ENCODE peak calls at places on chromosomes 12 and 14, in five cellular contexts. One of them, this sample, is unnamed.

GRCh38 chr12:78118036-78118435 is 287.3 kb downstream of the NAV3 start:
- DNase-seq in psoas muscle: no peak
- DNase-seq in neural progenitor cell: peak; percentile 61
- DNase-seq in AG09309: no peak
- DNase-seq in AG04450: no peak
- DNase-seq in this sample: no peak

GRCh38 chr12:98456583-98457573 is 58.5 kb upstream of the TMPO start:
- DNase-seq in psoas muscle: peak; percentile 51
- DNase-seq in neural progenitor cell: peak; percentile 78
- DNase-seq in AG09309: no peak
- DNase-seq in AG04450: no peak
- DNase-seq in this sample: no peak

GRCh38 chr12:46472893-46473633 is 100.5 kb upstream of the SLC38A2 start:
- DNase-seq in psoas muscle: no peak
- DNase-seq in neural progenitor cell: no peak
- DNase-seq in AG09309: no peak
- DNase-seq in AG04450: no peak
- DNase-seq in this sample: peak; percentile 60

GRCh38 chr14:104900639-104901512 is 23.8 kb upstream of the PLD4 start:
- DNase-seq in psoas muscle: no peak
- DNase-seq in neural progenitor cell: no peak
- DNase-seq in AG09309: no peak
- DNase-seq in AG04450: no peak
- DNase-seq in this sample: no peak

GRCh38 chr14:60233251-60233650 is 15.8 kb upstream of the PPM1A start:
- DNase-seq in psoas muscle: no peak
- DNase-seq in neural progenitor cell: no peak
- DNase-seq in AG09309: no peak
- DNase-seq in AG04450: no peak
- DNase-seq in this sample: no peak

GRCh38 chr12:68638171-68638570 is 27.5 kb downstream of the RAP1B start:
- DNase-seq in psoas muscle: no peak
- DNase-seq in neural progenitor cell: no peak
- DNase-seq in AG09309: no peak
- DNase-seq in AG04450: no peak
- DNase-seq in this sample: no peak

GRCh38 chr12:2891240-2892053 is 756 bp downstream of the TULP3 start:
- DNase-seq in psoas muscle: peak; percentile 53
- DNase-seq in neural progenitor cell: peak; percentile 83
- DNase-seq in AG09309: no peak
- DNase-seq in AG04450: no peak
- DNase-seq in this sample: no peak

GRCh38 chr12:43407816-43408645 is 144.0 kb downstream of the ADAMTS20 start:
- DNase-seq in psoas muscle: no peak
- DNase-seq in neural progenitor cell: no peak
- DNase-seq in AG09309: peak; percentile 45
- DNase-seq in AG04450: no peak
- DNase-seq in this sample: peak; percentile 39

GRCh38 chr14:55881577-55882241 is 236.5 kb upstream of the PELI2 start:
- DNase-seq in psoas muscle: no peak
- DNase-seq in neural progenitor cell: no peak
- DNase-seq in AG09309: no peak
- DNase-seq in AG04450: no peak
- DNase-seq in this sample: no peak

GRCh38 chr12:75836533-75836932 is 195.0 kb downstream of the PHLDA1 start:
- DNase-seq in psoas muscle: no peak
- DNase-seq in neural progenitor cell: no peak
- DNase-seq in AG09309: no peak
- DNase-seq in AG04450: no peak
- DNase-seq in this sample: peak; percentile 80

DNA sequence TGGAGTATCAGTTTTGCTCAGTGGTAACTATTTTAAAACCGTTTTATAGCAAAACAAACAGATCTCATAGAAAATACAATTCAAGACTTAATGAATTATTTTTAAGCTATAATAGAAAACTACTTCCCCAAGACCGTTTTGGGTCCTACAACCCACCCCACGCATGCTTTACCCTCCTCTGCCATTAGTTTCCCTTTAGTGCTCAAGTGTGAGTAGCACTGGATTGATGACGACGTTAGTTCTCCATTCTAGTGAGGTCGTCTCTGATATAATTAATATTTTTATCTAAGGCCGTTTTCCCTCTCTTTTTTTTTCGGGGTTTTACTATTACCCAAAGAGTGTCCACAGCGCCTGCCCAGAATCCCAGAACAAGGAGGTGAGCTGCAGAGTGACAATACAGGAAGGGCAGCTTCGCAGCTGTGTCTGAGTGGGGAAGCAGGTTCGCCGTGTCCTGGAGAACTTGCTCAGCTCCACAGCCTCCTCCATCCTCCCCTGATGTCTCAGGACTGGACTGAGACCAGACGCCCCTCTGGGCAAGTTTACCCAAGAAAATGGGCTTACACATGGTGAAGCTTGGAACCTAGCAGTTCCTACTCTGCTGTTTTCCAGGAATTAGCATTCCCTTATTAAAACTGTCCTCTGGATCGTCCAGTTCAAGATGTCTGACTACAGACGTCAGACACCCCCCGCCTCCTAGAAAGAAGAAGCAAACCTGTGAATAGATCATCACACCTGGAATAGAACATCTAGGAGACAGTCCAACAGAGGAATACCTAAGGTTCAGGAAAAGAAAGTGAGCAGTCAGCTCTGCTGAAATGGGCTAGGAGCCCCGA is 31.9 kb upstream of the MON2 start:
- DNase-seq in psoas muscle: no peak
- DNase-seq in neural progenitor cell: no peak
- DNase-seq in AG09309: no peak
- DNase-seq in AG04450: no peak
- DNase-seq in this sample: no peak
- H3K4me3 ChIP-seq in psoas muscle: peak overlapping the region; percentile 62
- H3K4me3 ChIP-seq in neural progenitor cell: peak overlapping the region; percentile 57
- H3K4me3 ChIP-seq in AG09309: peak overlapping the region; percentile 48
- H3K4me3 ChIP-seq in AG04450: peak overlapping the region; percentile 61
- H3K4me3 ChIP-seq in this sample: peak overlapping the region; percentile 54

GRCh38 chr14:101963611-101964296 is 619 bp upstream of the DYNC1H1 start:
- DNase-seq in psoas muscle: no peak
- DNase-seq in neural progenitor cell: no peak
- DNase-seq in AG09309: no peak
- DNase-seq in AG04450: no peak
- DNase-seq in this sample: no peak
- H3K4me3 ChIP-seq in psoas muscle: peak overlapping the region; percentile 98
- H3K4me3 ChIP-seq in neural progenitor cell: peak overlapping the region; percentile 85
- H3K4me3 ChIP-seq in AG09309: no peak overlapping the region
- H3K4me3 ChIP-seq in AG04450: peak overlapping the region; percentile 33
- H3K4me3 ChIP-seq in this sample: peak overlapping the region; percentile 25

GRCh38 chr12:57091633-57092528 is 3.0 kb downstream of the NAB2 start:
- DNase-seq in psoas muscle: no peak
- DNase-seq in neural progenitor cell: no peak
- DNase-seq in AG09309: no peak
- DNase-seq in AG04450: no peak
- DNase-seq in this sample: no peak
- H3K4me3 ChIP-seq in psoas muscle: peak overlapping the region; percentile 84
- H3K4me3 ChIP-seq in neural progenitor cell: no peak overlapping the region
- H3K4me3 ChIP-seq in AG09309: peak overlapping the region; percentile 86
- H3K4me3 ChIP-seq in AG04450: peak overlapping the region; percentile 74
- H3K4me3 ChIP-seq in this sample: no peak overlapping the region

GRCh38 chr12:48972213-48973021 is 882 bp upstream of the WNT10B start:
- DNase-seq in psoas muscle: no peak
- DNase-seq in neural progenitor cell: no peak
- DNase-seq in AG09309: no peak
- DNase-seq in AG04450: no peak
- DNase-seq in this sample: no peak

GRCh38 chr12:48969160-48969771 is 2.3 kb downstream of the WNT10B start:
- DNase-seq in psoas muscle: no peak
- DNase-seq in neural progenitor cell: no peak
- DNase-seq in AG09309: no peak
- DNase-seq in AG04450: no peak
- DNase-seq in this sample: no peak

GRCh38 chr12:48973084-48973483 is 1.5 kb upstream of the WNT10B start:
- DNase-seq in psoas muscle: no peak
- DNase-seq in neural progenitor cell: no peak
- DNase-seq in AG09309: no peak
- DNase-seq in AG04450: no peak
- DNase-seq in this sample: no peak

GRCh38 chr12:48969847-48970701 is 1.5 kb downstream of the WNT10B start:
- DNase-seq in psoas muscle: no peak
- DNase-seq in neural progenitor cell: peak; percentile 72
- DNase-seq in AG09309: no peak
- DNase-seq in AG04450: no peak
- DNase-seq in this sample: no peak

DNA sequence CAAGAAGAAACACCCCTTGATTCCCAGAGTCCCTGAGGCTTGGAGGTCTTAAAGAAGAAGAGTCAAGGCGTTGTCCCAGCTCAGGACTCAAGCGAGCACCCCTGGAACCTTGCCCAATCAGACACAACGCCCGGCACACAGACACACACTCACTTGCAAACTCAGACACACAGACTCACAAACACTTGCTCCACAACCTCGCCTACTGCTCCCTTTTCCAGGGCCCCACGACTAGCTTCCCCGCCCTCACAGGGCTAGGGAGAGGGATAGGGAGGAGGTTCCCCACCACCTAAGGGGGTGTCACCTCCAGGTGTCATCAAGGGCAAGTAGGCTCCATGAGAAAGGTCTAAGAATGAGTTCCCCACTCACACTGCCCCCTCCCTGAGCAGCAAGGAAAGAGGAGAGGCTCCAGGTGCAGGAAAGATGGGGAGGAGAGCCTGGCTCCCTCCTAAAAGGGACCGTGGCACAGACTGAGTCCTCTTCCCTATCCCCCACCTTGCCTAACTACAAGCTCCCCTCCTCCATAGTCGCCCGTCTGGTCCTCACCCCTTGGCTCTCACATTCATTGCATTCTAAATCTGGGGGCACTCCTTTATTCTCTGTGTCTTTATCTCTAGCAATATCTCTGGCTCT is 717 bp downstream of the WNT10B start:
- DNase-seq in psoas muscle: no peak
- DNase-seq in neural progenitor cell: no peak
- DNase-seq in AG09309: no peak
- DNase-seq in AG04450: no peak
- DNase-seq in this sample: no peak
- H3K4me3 ChIP-seq in psoas muscle: no peak overlapping the region
- H3K4me3 ChIP-seq in neural progenitor cell: peak overlapping the region; percentile 40
- H3K4me3 ChIP-seq in AG09309: peak overlapping the region; percentile 46
- H3K4me3 ChIP-seq in AG04450: no peak overlapping the region
- H3K4me3 ChIP-seq in this sample: no peak overlapping the region

DNA sequence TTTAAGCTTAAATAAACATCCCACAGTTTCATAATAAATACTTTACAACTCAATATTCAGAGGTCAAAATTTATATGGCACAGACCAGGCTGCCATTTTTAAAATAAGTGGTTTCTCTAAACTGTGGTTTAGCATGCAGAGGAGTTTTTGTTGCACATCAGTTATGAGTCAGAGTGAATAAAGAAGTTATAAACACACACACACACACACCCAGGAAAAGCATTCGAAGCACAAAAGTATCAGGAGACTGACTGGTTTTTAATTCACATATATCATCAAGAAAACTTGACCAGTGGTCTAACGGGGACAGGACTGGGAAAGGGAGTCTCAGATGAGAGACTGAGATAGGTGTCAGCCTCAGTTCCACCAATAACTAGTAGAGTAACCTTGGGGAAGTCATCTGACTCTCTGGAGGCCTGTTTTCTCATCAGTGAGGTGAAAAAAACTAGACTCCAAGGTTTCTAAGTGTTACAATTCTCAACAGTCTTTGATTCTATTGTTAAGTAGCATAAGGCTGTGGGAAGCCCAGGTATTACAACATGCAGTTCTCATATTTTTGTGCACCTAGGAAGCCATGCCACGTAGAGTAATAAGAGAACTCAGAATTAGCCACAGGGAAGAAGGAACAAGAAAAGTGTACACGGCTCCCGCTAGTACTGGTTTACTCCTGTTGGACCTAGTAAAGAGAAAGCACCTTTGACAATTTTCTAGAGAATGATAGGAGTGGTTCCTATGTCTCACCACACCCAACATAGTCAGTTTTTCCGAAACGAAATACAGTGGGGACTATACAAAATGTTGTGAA is 5.2 kb downstream of the PPTC7 start:
- DNase-seq in psoas muscle: no peak
- DNase-seq in neural progenitor cell: no peak
- DNase-seq in AG09309: peak; percentile 61
- DNase-seq in AG04450: no peak
- DNase-seq in this sample: no peak
- H3K4me3 ChIP-seq in psoas muscle: peak overlapping the region; percentile 95
- H3K4me3 ChIP-seq in neural progenitor cell: no peak overlapping the region
- H3K4me3 ChIP-seq in AG09309: peak overlapping the region; percentile 11
- H3K4me3 ChIP-seq in AG04450: peak overlapping the region; percentile 20
- H3K4me3 ChIP-seq in this sample: no peak overlapping the region

GRCh38 chr12:30753233-30753632 is 1.5 kb downstream of the CAPRIN2 start:
- DNase-seq in psoas muscle: no peak
- DNase-seq in neural progenitor cell: peak; percentile 60
- DNase-seq in AG09309: no peak
- DNase-seq in AG04450: no peak
- DNase-seq in this sample: no peak
- H3K4me3 ChIP-seq in psoas muscle: peak overlapping the region; percentile 78
- H3K4me3 ChIP-seq in neural progenitor cell: peak overlapping the region; percentile 80
- H3K4me3 ChIP-seq in AG09309: peak overlapping the region; percentile 92
- H3K4me3 ChIP-seq in AG04450: peak overlapping the region; percentile 84
- H3K4me3 ChIP-seq in this sample: peak overlapping the region; percentile 88

GRCh38 chr12:114215766-114216165 is 190.2 kb downstream of the TBX5 start:
- DNase-seq in psoas muscle: no peak
- DNase-seq in neural progenitor cell: no peak
- DNase-seq in AG09309: no peak
- DNase-seq in AG04450: no peak
- DNase-seq in this sample: no peak

GRCh38 chr12:114220311-114220710 is 185.6 kb downstream of the TBX5 start:
- DNase-seq in psoas muscle: no peak
- DNase-seq in neural progenitor cell: peak; percentile 29
- DNase-seq in AG09309: no peak
- DNase-seq in AG04450: no peak
- DNase-seq in this sample: no peak

GRCh38 chr12:114221976-114222630 is 183.8 kb downstream of the TBX5 start:
- DNase-seq in psoas muscle: no peak
- DNase-seq in neural progenitor cell: no peak
- DNase-seq in AG09309: no peak
- DNase-seq in AG04450: no peak
- DNase-seq in this sample: no peak

GRCh38 chr12:114221136-114221838 is 184.7 kb downstream of the TBX5 start:
- DNase-seq in psoas muscle: no peak
- DNase-seq in neural progenitor cell: no peak
- DNase-seq in AG09309: no peak
- DNase-seq in AG04450: no peak
- DNase-seq in this sample: no peak

DNA sequence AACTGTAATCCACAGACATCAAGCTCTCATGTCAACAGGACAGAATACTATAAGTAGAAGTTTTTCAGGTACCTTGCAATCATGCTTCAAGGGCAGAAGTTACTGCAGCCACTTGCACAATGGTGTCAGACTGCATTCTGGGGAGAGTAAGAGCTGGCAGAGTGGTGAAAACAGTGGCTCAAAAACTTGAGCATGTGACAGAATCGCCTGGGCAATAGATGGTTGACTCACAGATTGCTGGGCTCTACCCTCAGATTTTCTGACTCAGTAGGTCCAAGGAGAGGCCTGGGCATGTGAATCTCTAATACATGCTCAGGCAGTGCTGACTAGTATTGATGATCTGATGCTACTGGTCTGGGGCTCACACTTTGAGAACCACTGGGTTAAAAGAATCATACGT is 187.8 kb downstream of the TBX5 start:
- DNase-seq in psoas muscle: no peak
- DNase-seq in neural progenitor cell: no peak
- DNase-seq in AG09309: no peak
- DNase-seq in AG04450: no peak
- DNase-seq in this sample: no peak
- H3K4me3 ChIP-seq in psoas muscle: no peak overlapping the region
- H3K4me3 ChIP-seq in neural progenitor cell: no peak overlapping the region
- H3K4me3 ChIP-seq in AG09309: no peak overlapping the region
- H3K4me3 ChIP-seq in AG04450: no peak overlapping the region
- H3K4me3 ChIP-seq in this sample: no peak overlapping the region

This sample was measured in retinal pigment epithelial cell.